ENCODE peak calls at places on chromosome 21, in nine cellular contexts. J is endothelial cell; G is epithelial cell of esophagus; A is amygdala; W is astrocyte of the spinal cord; Y is effector memory CD4-positive, alpha-beta T cell; M is esophagus squamous epithelium; V is dorsolateral prefrontal cortex; P is A549. H is an unnamed sample.

GRCh38 chr21:46454634-46455390 is 3.9 kb upstream of the DIP2A start:
- DNase-seq in J (no peak), G (no peak), A (no peak), W (no peak), Y (no peak), M (no peak), V (no peak), P (no peak), H (no peak)

GRCh38 chr21:28239345-28239744 is 753.3 kb downstream of the LTN1 start:
- DNase-seq in J (no peak), G (no peak), A (no peak), W (no peak), Y (no peak), M (no peak), V (no peak), P (no peak), H (no peak)

GRCh38 chr21:33232640-33233039 is 2.9 kb downstream of the IFNAR2 start:
- DNase-seq in J (no peak), G (no peak), A (no peak), W (no peak), Y (no peak), M (no peak), V (no peak), P (no peak), H (no peak)

GRCh38 chr21:44549525-44550211 is 1.6 kb downstream of the KRTAP10-2 start:
- DNase-seq in J (no peak), G (no peak), A (no peak), W (no peak), Y (no peak), M (no peak), V (no peak), P (no peak), H (no peak)

GRCh38 chr21:18614327-18614726 is 210.7 kb upstream of the TMPRSS15 start:
- DNase-seq in J (no peak), G (no peak), A (no peak), W (no peak), Y (no peak), M (no peak), V (no peak), P (no peak), H (no peak)

GRCh38 chr21:19507682-19508260 is 1104.2 kb upstream of the TMPRSS15 start:
- DNase-seq in J (no peak), G (no peak), A (no peak), W (no peak), Y (no peak), M (no peak), V (no peak), P (peak), H (no peak)

GRCh38 chr21:33149166-33149565 is 79.2 kb downstream of the OLIG1 start:
- DNase-seq in J (no peak), G (no peak), A (no peak), W (no peak), Y (no peak), M (no peak), V (no peak), P (no peak), H (no peak)

GRCh38 chr21:34891610-34891943 is 157.5 kb downstream of the RUNX1 start:
- DNase-seq in J (no peak), G (no peak), A (no peak), W (no peak), Y (no peak), M (no peak), V (no peak), P (no peak), H (no peak)

GRCh38 chr21:42834730-42835191 is 44.6 kb downstream of the WDR4 start:
- DNase-seq in J (no peak), G (no peak), A (no peak), W (no peak), Y (no peak), M (no peak), V (peak), P (no peak), H (peak)

GRCh38 chr21:33991091-33991490 is 75.5 kb upstream of the ATP5PO start:
- DNase-seq in J (no peak), G (no peak), A (no peak), W (no peak), Y (no peak), M (no peak), V (no peak), P (no peak), H (no peak)

GRCh38 chr21:34971656-34972055 is 77.4 kb downstream of the RUNX1 start:
- DNase-seq in J (no peak), G (no peak), A (no peak), W (no peak), Y (no peak), M (no peak), V (no peak), P (no peak), H (no peak)

GRCh38 chr21:45560106-45561021 is 18.1 kb upstream of the SLC19A1 start:
- DNase-seq in J (no peak), G (no peak), A (no peak), W (no peak), Y (no peak), M (no peak), V (peak), P (no peak), H (peak)

GRCh38 chr21:41777934-41778815 is 11.3 kb upstream of the RIPK4 start:
- DNase-seq in J (peak), G (peak), A (peak), W (peak), Y (no peak), M (no peak), V (peak), P (peak), H (peak)

GRCh38 chr21:35375115-35375514 is 326.0 kb upstream of the RUNX1 start:
- DNase-seq in J (no peak), G (peak), A (no peak), W (peak), Y (no peak), M (no peak), V (no peak), P (no peak), H (no peak)

GRCh38 chr21:31777857-31778256 is 45.9 kb upstream of the SCAF4 start:
- DNase-seq in J (no peak), G (no peak), A (no peak), W (no peak), Y (no peak), M (no peak), V (no peak), P (no peak), H (no peak)

GRCh38 chr21:37369307-37369854 is 2.8 kb downstream of the DYRK1A start:
- DNase-seq in J (no peak), G (no peak), A (no peak), W (no peak), Y (no peak), M (no peak), V (no peak), P (no peak), H (no peak)

GRCh38 chr21:46002841-46003574 is 21.4 kb downstream of the COL6A1 start:
- DNase-seq in J (no peak), G (no peak), A (no peak), W (no peak), Y (no peak), M (no peak), V (peak), P (no peak), H (no peak)